ENCODE peak calls at places on chromosomes 6 and 20, in nine cellular contexts. P, T, M, A, E, V, X, N and Y are unnamed samples.

GRCh38 chr6:131286469-131287040 is 151.3 kb downstream of the AKAP7 start:
- DNase-seq in P (no peak), T (no peak), M (no peak), A (no peak), E (no peak), V (no peak), X (no peak), N (no peak), Y (no peak)

GRCh38 chr6:170254315-170255213 is 36.3 kb downstream of the DLL1 start:
- DNase-seq in P (no peak), T (no peak), M (no peak), A (no peak), E (no peak), V (no peak), X (no peak), N (no peak), Y (no peak)

GRCh38 chr6:28393912-28394662 is 5.5 kb downstream of the ZSCAN12 start:
- DNase-seq in P (peak), T (no peak), M (no peak), A (no peak), E (no peak), V (peak), X (no peak), N (peak), Y (no peak)

GRCh38 chr20:50472693-50473610 is 37.2 kb upstream of the PTPN1 start:
- DNase-seq in P (no peak), T (no peak), M (no peak), A (no peak), E (no peak), V (no peak), X (no peak), N (no peak), Y (no peak)

GRCh38 chr6:131733376-131734016 is 22.7 kb upstream of the CTAGE9 start:
- DNase-seq in P (peak), T (no peak), M (no peak), A (no peak), E (no peak), V (peak), X (no peak), N (peak), Y (no peak)

GRCh38 chr6:90646936-90647335 is 60.1 kb upstream of the MAP3K7 start:
- DNase-seq in P (peak), T (no peak), M (no peak), A (no peak), E (no peak), V (no peak), X (no peak), N (peak), Y (no peak)

GRCh38 chr20:63556873-63557478 is 3.0 kb downstream of the FNDC11 start:
- DNase-seq in P (no peak), T (no peak), M (no peak), A (no peak), E (no peak), V (no peak), X (no peak), N (no peak), Y (no peak)

GRCh38 chr6:13462380-13463326 is 24.7 kb downstream of the GFOD1 start:
- DNase-seq in P (no peak), T (no peak), M (no peak), A (peak), E (no peak), V (no peak), X (no peak), N (no peak), Y (no peak)

GRCh38 chr20:53795170-53795569 is 201.5 kb upstream of the ZNF217 start:
- DNase-seq in P (peak), T (no peak), M (no peak), A (no peak), E (no peak), V (peak), X (no peak), N (peak), Y (no peak)

GRCh38 chr20:55086421-55086820 is 611.0 kb downstream of the DOK5 start:
- DNase-seq in P (no peak), T (no peak), M (no peak), A (no peak), E (no peak), V (no peak), X (no peak), N (no peak), Y (no peak)

GRCh38 chr20:17871181-17871580 is 97.4 kb downstream of the SNX5 start:
- DNase-seq in P (no peak), T (no peak), M (no peak), A (no peak), E (no peak), V (no peak), X (no peak), N (peak), Y (no peak)

GRCh38 chr20:651713-652610 is 1.0 kb downstream of the SRXN1 start:
- DNase-seq in P (no peak), T (peak), M (no peak), A (no peak), E (peak), V (no peak), X (no peak), N (no peak), Y (no peak)

GRCh38 chr6:140153703-140154102 is 779.3 kb upstream of the CITED2 start:
- DNase-seq in P (peak), T (no peak), M (no peak), A (no peak), E (no peak), V (peak), X (no peak), N (peak), Y (no peak)

GRCh38 chr20:61923371-61924166 is 142.1 kb downstream of the TAF4 start:
- DNase-seq in P (no peak), T (no peak), M (no peak), A (no peak), E (no peak), V (peak), X (no peak), N (no peak), Y (peak)

GRCh38 chr20:5513975-5514516 is 197.3 kb upstream of the PROKR2 start:
- DNase-seq in P (peak), T (no peak), M (no peak), A (no peak), E (no peak), V (peak), X (no peak), N (peak), Y (no peak)

GRCh38 chr20:57540889-57541288 is 15.9 kb upstream of the CTCFL start:
- DNase-seq in P (no peak), T (no peak), M (no peak), A (no peak), E (no peak), V (no peak), X (no peak), N (no peak), Y (no peak)

GRCh38 chr6:63804381-63804956 is 168.9 kb downstream of the PHF3 start:
- DNase-seq in P (peak), T (no peak), M (no peak), A (no peak), E (no peak), V (peak), X (peak), N (peak), Y (no peak)

GRCh38 chr6:140271759-140272377 is 897.4 kb upstream of the CITED2 start:
- DNase-seq in P (no peak), T (peak), M (no peak), A (no peak), E (no peak), V (no peak), X (no peak), N (no peak), Y (no peak)

GRCh38 chr6:63652980-63653379 is 17.4 kb downstream of the PHF3 start:
- DNase-seq in P (no peak), T (no peak), M (no peak), A (no peak), E (no peak), V (no peak), X (no peak), N (no peak), Y (no peak)

GRCh38 chr20:62946918-62947317 is 5.6 kb upstream of the SLC17A9 start:
- DNase-seq in P (no peak), T (no peak), M (no peak), A (no peak), E (peak), V (no peak), X (no peak), N (no peak), Y (no peak)

GRCh38 chr6:106199998-106200397 is 113.9 kb downstream of the PRDM1 start:
- DNase-seq in P (peak), T (no peak), M (no peak), A (no peak), E (no peak), V (peak), X (no peak), N (peak), Y (no peak)

GRCh38 chr6:16595514-16595913 is 165.7 kb downstream of the ATXN1 start:
- DNase-seq in P (no peak), T (no peak), M (no peak), A (no peak), E (no peak), V (no peak), X (no peak), N (no peak), Y (no peak)

GRCh38 chr6:53943410-53943809 is 148.6 kb downstream of the LRRC1 start:
- DNase-seq in P (no peak), T (no peak), M (no peak), A (no peak), E (no peak), V (no peak), X (no peak), N (no peak), Y (no peak)

GRCh38 chr6:148109732-148110131 is 232.9 kb upstream of the SASH1 start:
- DNase-seq in P (no peak), T (no peak), M (no peak), A (no peak), E (no peak), V (no peak), X (peak), N (no peak), Y (no peak)

GRCh38 chr20:60586417-60587105 is 628.3 kb downstream of the CDH26 start:
- DNase-seq in P (no peak), T (no peak), M (no peak), A (no peak), E (no peak), V (no peak), X (no peak), N (no peak), Y (peak)

GRCh38 chr20:5657190-5657872 is 92.9 kb upstream of the SHLD1 start:
- DNase-seq in P (peak), T (no peak), M (no peak), A (no peak), E (peak), V (peak), X (peak), N (peak), Y (no peak)

GRCh38 chr6:169972736-169973135 is 221.3 kb downstream of the ERMARD start:
- DNase-seq in P (no peak), T (no peak), M (no peak), A (no peak), E (no peak), V (no peak), X (no peak), N (no peak), Y (peak)

GRCh38 chr20:13105864-13106457 is 97.2 kb downstream of the SPTLC3 start:
- DNase-seq in P (peak), T (peak), M (no peak), A (no peak), E (no peak), V (peak), X (no peak), N (peak), Y (no peak)

GRCh38 chr6:12545837-12546658 is 170.5 kb upstream of the PHACTR1 start:
- DNase-seq in P (peak), T (peak), M (no peak), A (no peak), E (no peak), V (peak), X (peak), N (peak), Y (no peak)

GRCh38 chr20:61494763-61495595 is 242.9 kb downstream of the CDH4 start:
- DNase-seq in P (no peak), T (no peak), M (no peak), A (no peak), E (no peak), V (no peak), X (no peak), N (no peak), Y (no peak)

DNA sequence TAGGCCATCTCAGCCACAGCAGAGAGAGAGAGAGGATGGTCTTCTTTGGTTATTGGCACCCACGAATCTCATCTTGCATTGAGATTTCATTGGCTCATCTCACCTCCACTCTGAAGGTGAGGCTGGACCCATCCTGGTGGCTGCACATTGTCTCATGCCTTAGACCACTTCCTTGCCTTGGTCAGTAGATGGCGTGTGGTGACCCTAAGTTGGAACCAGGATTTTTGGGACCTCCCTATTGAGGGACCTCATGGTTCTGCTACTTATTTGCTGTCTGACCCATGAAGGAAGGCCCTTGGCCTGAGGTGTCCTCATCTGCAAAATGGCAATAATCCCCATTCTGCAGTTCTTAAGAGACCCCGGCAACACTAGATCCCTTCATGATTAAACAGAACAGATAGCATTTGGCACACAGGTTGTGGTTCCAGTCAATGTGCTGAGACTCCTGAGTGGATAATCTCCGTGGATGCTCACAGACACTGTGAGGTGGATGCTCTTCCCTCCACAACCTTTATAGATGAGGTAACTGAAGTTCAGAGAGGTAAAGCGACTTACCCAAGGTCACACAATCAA is 21.5 kb upstream of the AAR2 start:
- DNase-seq in P (peak), T (peak), M (no peak), A (peak), E (no peak), V (peak), X (no peak), N (peak), Y (no peak)
- TF ChIP-seq CTCF in P (peak), T (peak), M (peak), A (peak), E (peak), V (peak), X (peak), N (peak), Y (peak)

GRCh38 chr20:45701104-45701503 is 734 bp upstream of the WFDC13 start:
- DNase-seq in P (no peak), T (no peak), M (no peak), A (no peak), E (no peak), V (no peak), X (no peak), N (no peak), Y (no peak)

GRCh38 chr20:45695496-45695895 is 6.3 kb upstream of the WFDC13 start:
- DNase-seq in P (peak), T (no peak), M (no peak), A (no peak), E (no peak), V (no peak), X (no peak), N (no peak), Y (no peak)
- TF ChIP-seq CTCF in P (no peak), T (no peak), M (no peak), A (no peak), E (no peak), V (no peak), X (no peak), N (no peak), Y (no peak)

GRCh38 chr6:116518621-116519020 is 7.2 kb downstream of the CALHM5 start:
- DNase-seq in P (peak), T (peak), M (no peak), A (no peak), E (no peak), V (no peak), X (no peak), N (no peak), Y (no peak)
- TF ChIP-seq CTCF in P (no peak), T (no peak), M (no peak), A (no peak), E (no peak), V (no peak), X (no peak), N (no peak), Y (no peak)

DNA sequence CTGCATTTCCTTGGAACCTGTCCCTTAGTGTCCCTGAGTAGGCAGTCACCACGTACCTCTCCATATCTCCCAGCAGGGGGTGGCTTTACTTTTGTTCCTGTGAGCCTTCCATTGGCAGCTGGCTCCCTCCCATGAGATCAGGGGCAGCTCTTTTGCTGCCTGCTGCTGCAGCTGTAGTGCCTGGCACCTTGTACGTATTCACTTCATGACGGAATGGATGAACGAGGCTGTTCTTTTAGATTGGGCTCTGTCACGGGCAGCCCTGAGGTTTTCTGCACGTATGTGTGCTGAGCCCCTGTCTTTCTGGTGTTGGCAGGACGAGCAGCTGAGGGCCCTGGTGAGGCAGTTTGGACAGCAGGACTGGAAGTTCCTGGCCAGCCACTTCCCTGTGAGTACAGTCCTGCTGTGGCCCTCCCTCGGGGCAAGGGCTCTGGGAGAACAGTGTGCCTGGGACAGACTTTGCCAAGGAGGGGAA is 14.6 kb downstream of the MYBL2 start:
- DNase-seq in P (no peak), T (peak), M (no peak), A (no peak), E (no peak), V (no peak), X (no peak), N (no peak), Y (peak)
- TF ChIP-seq CTCF in P (peak), T (peak), M (peak), A (peak), E (no peak), V (no peak), X (peak), N (no peak), Y (no peak)

DNA sequence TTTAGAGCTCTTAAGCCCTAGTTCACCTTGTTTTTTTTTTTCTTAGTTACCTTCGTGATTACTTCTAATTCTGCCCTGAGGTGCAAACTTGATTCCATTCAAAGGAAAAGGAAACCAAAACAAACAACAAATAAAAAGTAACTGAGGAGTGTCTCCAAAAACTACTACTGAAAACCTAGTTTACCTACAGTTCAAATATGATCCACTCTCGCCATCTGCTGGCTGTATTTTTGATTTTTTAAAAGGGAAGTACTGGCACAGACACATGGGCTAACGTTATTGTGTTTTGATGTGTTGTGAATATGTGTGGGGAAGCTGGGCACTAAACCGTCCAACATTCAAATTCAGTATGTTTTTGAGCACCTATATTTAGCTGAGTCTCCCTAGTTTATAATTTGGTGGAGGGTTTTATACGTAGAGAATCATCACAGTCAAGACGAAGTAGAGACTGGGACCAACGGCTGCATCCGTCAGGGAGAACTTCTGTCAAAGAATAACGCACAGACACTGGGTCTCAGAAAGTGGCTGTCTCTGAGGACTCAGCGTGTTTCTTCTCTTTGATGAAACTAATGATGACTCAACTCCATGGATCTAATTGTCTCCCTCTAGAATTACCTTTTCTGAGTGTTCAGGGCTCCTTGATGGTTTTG is 373.5 kb upstream of the BTBD3 start:
- DNase-seq in P (peak), T (peak), M (peak), A (peak), E (no peak), V (peak), X (peak), N (peak), Y (no peak)
- TF ChIP-seq CTCF in P (peak), T (peak), M (peak), A (peak), E (peak), V (peak), X (peak), N (peak), Y (peak)

GRCh38 chr6:83756565-83756964 is 47.7 kb upstream of the SNAP91 start:
- DNase-seq in P (no peak), T (no peak), M (no peak), A (no peak), E (no peak), V (no peak), X (no peak), N (no peak), Y (no peak)

GRCh38 chr6:83757021-83757420 is 48.1 kb upstream of the SNAP91 start:
- DNase-seq in P (no peak), T (no peak), M (no peak), A (no peak), E (no peak), V (no peak), X (no peak), N (no peak), Y (no peak)

GRCh38 chr6:83758533-83758932 is 49.6 kb upstream of the SNAP91 start:
- DNase-seq in P (no peak), T (no peak), M (no peak), A (no peak), E (no peak), V (no peak), X (no peak), N (no peak), Y (no peak)
- TF ChIP-seq CTCF in P (no peak), T (no peak), M (no peak), A (no peak), E (no peak), V (no peak), X (no peak), N (no peak), Y (no peak)